ENCODE peak calls at places on chromosome 7, in nine cellular contexts. Q is HL-60, O is HepG2, Z is K562, S is GM12878, B is breast epithelium, H is vagina, E is transverse colon, V is suprapubic skin. C is an unnamed sample.

GRCh38 chr7:19362099-19362498 is 216.9 kb upstream of the FERD3L start:
- DNase-seq in Q (no peak), O (no peak), Z (no peak), S (no peak), B (no peak), H (no peak), E (no peak), V (no peak), C (no peak)

GRCh38 chr7:14748461-14748860 is 154.1 kb downstream of the DGKB start:
- DNase-seq in Q (no peak), O (no peak), Z (no peak), S (no peak), B (no peak), H (no peak), E (no peak), V (no peak), C (no peak)

GRCh38 chr7:117251687-117252086 is 71.2 kb downstream of the WNT2 start:
- DNase-seq in Q (no peak), O (no peak), Z (no peak), S (peak; percentile 35), B (no peak), H (no peak), E (no peak), V (no peak), C (no peak)

GRCh38 chr7:154832557-154833138 is 170.3 kb downstream of the PAXIP1 start:
- DNase-seq in Q (peak; percentile 19), O (peak; percentile 38), Z (no peak), S (no peak), B (no peak), H (no peak), E (peak; percentile 46), V (no peak), C (no peak)

GRCh38 chr7:128361463-128362441 is at the start of gene PRRT4:
- DNase-seq in Q (peak; percentile 91), O (no peak), Z (peak; percentile 80), S (no peak), B (no peak), H (no peak), E (peak; percentile 27), V (peak; percentile 73), C (peak; percentile 70)

GRCh38 chr7:30977896-30978564 is 14.3 kb downstream of the GHRHR start:
- DNase-seq in Q (peak; percentile 26), O (peak; percentile 32), Z (peak; percentile 47), S (no peak), B (no peak), H (no peak), E (peak; percentile 72), V (peak; percentile 45), C (peak; percentile 53)

GRCh38 chr7:15334524-15335269 is 227.1 kb downstream of the AGMO start:
- DNase-seq in Q (no peak), O (no peak), Z (no peak), S (no peak), B (no peak), H (no peak), E (no peak), V (no peak), C (no peak)

GRCh38 chr7:105198223-105198622 is 184.2 kb downstream of the KMT2E start:
- DNase-seq in Q (no peak), O (peak; percentile 39), Z (no peak), S (no peak), B (no peak), H (no peak), E (no peak), V (no peak), C (no peak)

GRCh38 chr7:150400779-150401423 is 21.8 kb downstream of the ZNF775 start:
- DNase-seq in Q (no peak), O (no peak), Z (no peak), S (no peak), B (no peak), H (no peak), E (peak; percentile 6), V (peak; percentile 65), C (peak; percentile 59)

GRCh38 chr7:26135551-26135950 is 16.4 kb upstream of the NFE2L3 start:
- DNase-seq in Q (no peak), O (no peak), Z (no peak), S (no peak), B (no peak), H (no peak), E (no peak), V (no peak), C (no peak)

GRCh38 chr7:151679868-151680534 is 160.3 kb upstream of the RHEB start:
- DNase-seq in Q (no peak), O (no peak), Z (no peak), S (no peak), B (no peak), H (no peak), E (no peak), V (no peak), C (peak; percentile 37)

GRCh38 chr7:81110673-81111072 is 191.8 kb upstream of the SEMA3C start:
- DNase-seq in Q (no peak), O (no peak), Z (no peak), S (no peak), B (no peak), H (no peak), E (no peak), V (no peak), C (no peak)

GRCh38 chr7:81114682-81115081 is 195.8 kb upstream of the SEMA3C start:
- DNase-seq in Q (no peak), O (no peak), Z (no peak), S (no peak), B (no peak), H (no peak), E (no peak), V (no peak), C (no peak)

GRCh38 chr7:81111358-81111757 is 192.5 kb upstream of the SEMA3C start:
- DNase-seq in Q (no peak), O (no peak), Z (no peak), S (no peak), B (no peak), H (no peak), E (no peak), V (no peak), C (no peak)

GRCh38 chr7:81112731-81113130 is 193.9 kb upstream of the SEMA3C start:
- DNase-seq in Q (no peak), O (no peak), Z (no peak), S (no peak), B (no peak), H (no peak), E (no peak), V (no peak), C (no peak)

DNA sequence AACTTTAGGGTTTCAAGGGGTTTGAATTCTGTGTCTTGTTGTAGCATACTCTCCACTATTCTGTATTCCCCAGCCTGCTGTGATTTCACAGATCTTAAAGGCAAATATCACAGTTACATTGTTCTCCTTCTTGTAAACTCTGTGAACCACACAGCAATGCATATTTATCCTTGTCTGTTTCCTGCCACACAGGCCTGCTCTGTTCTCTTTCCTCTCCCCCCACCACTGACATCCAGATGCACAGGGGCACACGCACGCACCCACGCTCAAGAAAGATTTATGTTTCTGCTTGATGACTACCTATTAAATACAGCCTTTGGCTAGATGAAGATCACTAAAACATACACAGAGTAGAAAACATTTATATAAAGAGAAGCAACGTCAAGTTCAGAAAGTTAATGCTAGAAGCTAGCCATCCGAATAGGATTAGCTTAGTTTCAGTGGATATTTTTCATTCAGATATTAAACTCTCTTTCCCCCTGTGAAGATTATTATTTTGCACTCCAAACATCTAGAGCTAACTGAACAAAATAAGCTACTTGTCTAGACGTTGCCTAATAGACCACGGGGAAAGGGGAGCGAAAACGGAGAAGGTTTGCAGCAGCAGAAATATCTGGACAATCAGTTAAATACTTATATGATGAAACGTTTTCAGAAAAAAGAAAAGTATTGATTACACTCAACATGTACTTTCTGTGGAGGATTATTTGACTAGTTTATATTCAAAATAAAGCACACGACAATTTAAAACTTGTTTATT is 193.1 kb upstream of the SEMA3C start:
- DNase-seq in Q (no peak), O (no peak), Z (no peak), S (no peak), B (no peak), H (no peak), E (no peak), V (no peak), C (peak; percentile 71)
- TF ChIP-seq POLR2AphosphoS5 in Q (no peak), O (no peak), Z (no peak), S (no peak), B (no peak), H (no peak), E (peak; percentile 36), V (no peak), C (peak; percentile 70)

GRCh38 chr7:34331102-34331501 is 326.9 kb upstream of the NPSR1 start:
- DNase-seq in Q (no peak), O (no peak), Z (no peak), S (no peak), B (no peak), H (no peak), E (no peak), V (no peak), C (no peak)

GRCh38 chr7:34333184-34333583 is 324.8 kb upstream of the NPSR1 start:
- DNase-seq in Q (no peak), O (no peak), Z (no peak), S (no peak), B (no peak), H (no peak), E (no peak), V (no peak), C (no peak)

GRCh38 chr7:34337163-34337562 is 320.9 kb upstream of the NPSR1 start:
- DNase-seq in Q (no peak), O (no peak), Z (no peak), S (no peak), B (no peak), H (no peak), E (no peak), V (no peak), C (no peak)

GRCh38 chr7:34330308-34330707 is 327.7 kb upstream of the NPSR1 start:
- DNase-seq in Q (no peak), O (no peak), Z (no peak), S (no peak), B (no peak), H (no peak), E (no peak), V (no peak), C (no peak)

GRCh38 chr7:34333925-34334324 is 324.1 kb upstream of the NPSR1 start:
- DNase-seq in Q (no peak), O (no peak), Z (no peak), S (no peak), B (no peak), H (no peak), E (no peak), V (no peak), C (no peak)
- TF ChIP-seq POLR2AphosphoS5 in Q (no peak), O (no peak), Z (no peak), S (no peak), B (no peak), H (no peak), E (no peak), V (no peak), C (no peak)

GRCh38 chr7:29190349-29191045 is 4.1 kb upstream of the CHN2 start:
- DNase-seq in Q (no peak), O (peak; percentile 94), Z (no peak), S (no peak), B (no peak), H (no peak), E (no peak), V (no peak), C (no peak)
- TF ChIP-seq POLR2AphosphoS5 in Q (no peak), O (no peak), Z (no peak), S (no peak), B (no peak), H (no peak), E (no peak), V (no peak), C (no peak)

DNA sequence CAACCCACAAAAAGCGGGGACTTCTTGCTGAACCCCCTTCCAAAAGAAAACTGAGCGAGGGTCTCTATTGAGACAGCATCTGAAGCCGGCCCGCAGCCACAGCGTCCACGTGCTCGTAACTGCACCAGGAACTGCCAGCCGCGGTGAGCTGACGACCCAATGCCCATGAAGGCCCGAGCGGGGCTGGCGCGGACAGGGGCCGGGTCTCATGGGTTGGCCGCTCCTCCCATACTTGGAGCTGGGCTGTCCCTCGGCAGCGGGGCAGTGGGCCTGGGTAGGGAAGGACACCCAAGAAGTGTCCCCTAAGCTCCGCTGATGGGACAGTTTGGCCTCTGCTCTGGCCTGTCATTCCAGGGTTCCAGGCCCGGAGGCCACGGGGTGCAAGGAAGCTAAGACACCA is 22.3 kb downstream of the CYP2W1 start:
- DNase-seq in Q (no peak), O (no peak), Z (no peak), S (no peak), B (no peak), H (no peak), E (no peak), V (no peak), C (no peak)
- TF ChIP-seq POLR2AphosphoS5 in Q (no peak), O (no peak), Z (no peak), S (no peak), B (no peak), H (no peak), E (no peak), V (no peak), C (no peak)